ENCODE peak calls at places on chromosomes 5 and 9, in seven cellular contexts. Q is GM12865, F is ascending aorta, V is transverse colon, U is HCT116, E is colonic mucosa, H is RWPE1. B is an unnamed sample.

GRCh38 chr5:152674403-152674802 is 269.3 kb upstream of the NMUR2 start:
- DNase-seq in Q (no peak), F (no peak), V (no peak), U (no peak), E (no peak), H (no peak), B (no peak)

GRCh38 chr5:38616061-38616460 is 59.6 kb upstream of the LIFR start:
- DNase-seq in Q (no peak), F (no peak), V (no peak), U (no peak), E (no peak), H (no peak), B (no peak)

GRCh38 chr5:34053133-34053532 is 10.1 kb upstream of the C1QTNF3 start:
- DNase-seq in Q (no peak), F (no peak), V (no peak), U (no peak), E (no peak), H (peak), B (no peak)

GRCh38 chr5:146426853-146427618 is 20.1 kb upstream of the TCERG1 start:
- DNase-seq in Q (peak), F (no peak), V (no peak), U (peak), E (no peak), H (peak), B (peak)

GRCh38 chr9:134564431-134565170 is 77.0 kb upstream of the COL5A1 start:
- DNase-seq in Q (no peak), F (no peak), V (no peak), U (no peak), E (peak), H (no peak), B (no peak)

GRCh38 chr5:101686541-101686940 is 609.5 kb downstream of the SLCO4C1 start:
- DNase-seq in Q (no peak), F (no peak), V (no peak), U (no peak), E (no peak), H (no peak), B (no peak)

GRCh38 chr5:68380071-68380470 is 164.5 kb downstream of the PIK3R1 start:
- DNase-seq in Q (no peak), F (no peak), V (no peak), U (no peak), E (no peak), H (no peak), B (no peak)

GRCh38 chr9:3099601-3100000 is 255.7 kb upstream of the PUM3 start:
- DNase-seq in Q (no peak), F (no peak), V (no peak), U (no peak), E (no peak), H (no peak), B (no peak)

GRCh38 chr5:75566710-75567309 is 44.4 kb upstream of the ANKDD1B start:
- DNase-seq in Q (peak), F (no peak), V (no peak), U (peak), E (no peak), H (peak), B (peak)

GRCh38 chr9:89999534-90000370 is 394.9 kb downstream of the GADD45G start:
- DNase-seq in Q (peak), F (no peak), V (peak), U (no peak), E (peak), H (no peak), B (peak)

GRCh38 chr5:68332546-68332945 is 117.0 kb downstream of the PIK3R1 start:
- DNase-seq in Q (peak), F (no peak), V (no peak), U (no peak), E (no peak), H (no peak), B (no peak)

GRCh38 chr5:42830924-42831323 is 19.2 kb upstream of the SELENOP start:
- DNase-seq in Q (no peak), F (no peak), V (no peak), U (no peak), E (no peak), H (no peak), B (no peak)
- TF ChIP-seq CTCF in Q (no peak), F (no peak), V (no peak), U (no peak), E (no peak), H (no peak), B (no peak)

GRCh38 chr9:126448865-126449577 is 122.4 kb downstream of the MVB12B start:
- DNase-seq in Q (no peak), F (no peak), V (no peak), U (no peak), E (no peak), H (no peak), B (no peak)
- TF ChIP-seq CTCF in Q (no peak), F (no peak), V (no peak), U (no peak), E (no peak), H (no peak), B (no peak)

GRCh38 chr5:133751846-133752245 is 139.5 kb upstream of the FSTL4 start:
- DNase-seq in Q (no peak), F (no peak), V (no peak), U (no peak), E (no peak), H (no peak), B (no peak)

GRCh38 chr5:133753856-133754255 is 141.5 kb upstream of the FSTL4 start:
- DNase-seq in Q (no peak), F (no peak), V (no peak), U (no peak), E (no peak), H (peak), B (no peak)

GRCh38 chr5:133749331-133749985 is 137.1 kb upstream of the FSTL4 start:
- DNase-seq in Q (no peak), F (no peak), V (no peak), U (no peak), E (no peak), H (no peak), B (no peak)

GRCh38 chr5:133750856-133751255 is 138.5 kb upstream of the FSTL4 start:
- DNase-seq in Q (no peak), F (no peak), V (no peak), U (no peak), E (no peak), H (no peak), B (no peak)

DNA sequence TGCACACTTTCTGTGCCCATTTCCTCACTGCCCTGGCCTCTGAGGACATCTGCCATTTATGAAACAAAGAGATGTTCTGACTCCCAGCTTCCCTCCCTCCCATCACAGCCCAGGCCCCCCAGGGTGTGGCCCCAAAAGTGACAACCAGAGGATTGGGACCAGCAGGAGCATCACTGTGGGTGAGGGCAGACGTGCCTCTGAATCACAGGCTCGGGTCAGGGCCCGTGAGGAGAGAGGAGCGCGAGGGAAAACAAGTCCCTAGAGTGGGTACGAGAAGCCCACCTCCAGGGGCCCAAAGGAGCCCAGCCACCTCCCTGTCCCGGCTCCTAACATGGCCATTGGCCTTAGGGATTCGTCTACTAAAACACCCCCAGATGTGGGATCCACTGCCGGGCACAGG is 138.0 kb upstream of the FSTL4 start:
- DNase-seq in Q (no peak), F (no peak), V (no peak), U (no peak), E (no peak), H (no peak), B (no peak)
- TF ChIP-seq CTCF in Q (no peak), F (no peak), V (no peak), U (no peak), E (no peak), H (no peak), B (no peak)

DNA sequence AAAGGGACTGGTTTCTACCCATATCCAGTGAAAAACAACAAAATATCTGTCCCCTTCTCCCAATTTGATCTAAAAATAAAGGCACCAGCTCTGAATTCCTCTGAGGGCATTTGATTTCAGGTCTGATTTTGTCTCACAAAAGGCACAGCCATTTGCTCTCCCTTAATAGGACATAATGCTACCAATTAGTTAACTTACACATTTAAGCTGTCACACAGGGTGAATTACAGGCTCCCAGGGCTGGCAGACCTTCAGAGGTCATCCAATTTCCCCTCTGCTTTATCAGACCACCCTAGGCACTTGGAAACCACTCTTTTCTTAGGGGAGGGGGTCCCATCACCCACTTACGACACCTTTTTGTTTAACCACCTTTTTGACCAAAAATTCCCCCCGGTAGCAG is 319.9 kb downstream of the SPOCK1 start:
- DNase-seq in Q (no peak), F (no peak), V (no peak), U (no peak), E (no peak), H (no peak), B (no peak)
- TF ChIP-seq CTCF in Q (no peak), F (no peak), V (no peak), U (no peak), E (no peak), H (no peak), B (no peak)

GRCh38 chr9:111136180-111136579 is 97.9 kb upstream of the LPAR1 start:
- DNase-seq in Q (no peak), F (no peak), V (no peak), U (no peak), E (no peak), H (no peak), B (no peak)

DNA sequence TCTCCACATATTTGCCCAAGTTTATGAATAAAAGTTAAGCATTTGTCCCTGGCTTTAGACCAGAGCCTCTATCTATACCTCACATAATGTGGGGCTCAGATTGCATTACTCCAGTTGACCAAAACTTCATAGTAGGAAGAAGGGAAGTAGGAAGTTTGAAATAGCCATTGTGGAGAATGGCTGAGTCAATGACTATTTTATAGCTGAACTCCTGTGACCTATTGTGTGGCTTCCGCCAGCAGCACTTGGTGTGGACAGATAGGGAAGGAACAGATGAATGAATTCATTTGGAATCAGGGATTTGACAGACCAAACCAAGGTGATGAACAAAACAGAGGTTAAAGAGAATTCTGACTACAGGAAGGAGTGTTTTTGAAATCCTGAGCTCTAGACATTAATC is 92.9 kb upstream of the LPAR1 start:
- DNase-seq in Q (no peak), F (no peak), V (no peak), U (no peak), E (no peak), H (no peak), B (no peak)
- TF ChIP-seq CTCF in Q (no peak), F (no peak), V (no peak), U (no peak), E (no peak), H (no peak), B (no peak)

GRCh38 chr9:96619109-96619435 is 571 bp downstream of the CDC14B start:
- DNase-seq in Q (no peak), F (no peak), V (no peak), U (no peak), E (no peak), H (no peak), B (peak)

GRCh38 chr9:96620832-96621269 is 1.2 kb upstream of the CDC14B start:
- DNase-seq in Q (no peak), F (no peak), V (no peak), U (no peak), E (no peak), H (no peak), B (no peak)

GRCh38 chr9:96620155-96620514 is 492 bp upstream of the CDC14B start:
- DNase-seq in Q (no peak), F (no peak), V (no peak), U (no peak), E (no peak), H (no peak), B (no peak)

GRCh38 chr9:96618209-96619108 is 1.2 kb downstream of the CDC14B start:
- DNase-seq in Q (no peak), F (no peak), V (peak), U (no peak), E (peak), H (peak), B (peak)

GRCh38 chr9:96619491-96620154 is at the start of gene CDC14B:
- DNase-seq in Q (peak), F (peak), V (peak), U (peak), E (peak), H (peak), B (peak)
- TF ChIP-seq CTCF in Q (no peak), F (no peak), V (no peak), U (no peak), E (no peak), H (peak), B (no peak)

B was measured in GM13976.